ENCODE peak calls at places on chromosome 2, in six cellular contexts. O is SK-N-SH, X is HepG2, U is GM23248, W is psoas muscle, M is Karpas-422. B is an unnamed sample. For H3K4me1 and H3K27me3, the result is how much of the 10 kb centered on the place peaks cover.

GRCh38 chr2:75340560-75340959 is 141.2 kb upstream of the TACR1 start:
- DNase-seq in O (no peak), X (no peak), U (peak), W (no peak), M (no peak), B (no peak)

GRCh38 chr2:74079522-74080341 is 68.0 kb downstream of the BOLA3 start:
- DNase-seq in O (no peak), X (no peak), U (no peak), W (no peak), M (peak), B (no peak)

GRCh38 chr2:171172980-171173542 is 12.4 kb upstream of the TLK1 start:
- DNase-seq in O (no peak), X (no peak), U (peak), W (no peak), M (no peak), B (no peak)

GRCh38 chr2:7773362-7773973 is 856.3 kb downstream of the RNF144A start:
- DNase-seq in O (no peak), X (no peak), U (peak), W (no peak), M (no peak), B (no peak)

GRCh38 chr2:236981710-236982485 is 103.8 kb upstream of the COPS8 start:
- DNase-seq in O (no peak), X (no peak), U (no peak), W (no peak), M (no peak), B (no peak)

GRCh38 chr2:180124273-180124881 is 117.3 kb upstream of the CWC22 start:
- DNase-seq in O (peak), X (peak), U (peak), W (no peak), M (peak), B (no peak)

GRCh38 chr2:71779306-71779855 is 326.0 kb downstream of the DYSF start:
- DNase-seq in O (no peak), X (no peak), U (peak), W (no peak), M (no peak), B (no peak)

GRCh38 chr2:178068823-178069454 is 3.6 kb downstream of the PDE11A start:
- DNase-seq in O (no peak), X (no peak), U (no peak), W (no peak), M (no peak), B (no peak)

GRCh38 chr2:238439093-238439849 is 12.5 kb downstream of the ASB1 start:
- DNase-seq in O (no peak), X (no peak), U (peak), W (no peak), M (no peak), B (no peak)

GRCh38 chr2:175476374-175476773 is 294.9 kb upstream of the ATP5MC3 start:
- DNase-seq in O (no peak), X (peak), U (no peak), W (no peak), M (no peak), B (no peak)

GRCh38 chr2:227410191-227410590 is 22.4 kb upstream of the SCYGR1 start:
- DNase-seq in O (no peak), X (no peak), U (no peak), W (no peak), M (no peak), B (no peak)

GRCh38 chr2:20169796-20170467 is 55.0 kb downstream of the SDC1 start:
- DNase-seq in O (no peak), X (no peak), U (peak), W (no peak), M (no peak), B (no peak)

GRCh38 chr2:173134703-173135102 is 59.1 kb downstream of the MAP3K20 start:
- DNase-seq in O (no peak), X (no peak), U (no peak), W (no peak), M (no peak), B (no peak)

GRCh38 chr2:73078457-73079411 is 7.2 kb upstream of the SFXN5 start:
- DNase-seq in O (no peak), X (no peak), U (no peak), W (no peak), M (no peak), B (no peak)

GRCh38 chr2:86789687-86790133 is 1.0 kb downstream of the CD8A start:
- DNase-seq in O (peak), X (no peak), U (no peak), W (no peak), M (no peak), B (no peak)

GRCh38 chr2:86788881-86789686 is 1.6 kb downstream of the CD8A start:
- DNase-seq in O (peak), X (no peak), U (peak), W (no peak), M (no peak), B (no peak)

GRCh38 chr2:86786001-86786536 is 4.6 kb downstream of the CD8A start:
- DNase-seq in O (no peak), X (no peak), U (no peak), W (no peak), M (no peak), B (no peak)

GRCh38 chr2:86787701-86788100 is 3.0 kb downstream of the CD8A start:
- DNase-seq in O (peak), X (no peak), U (no peak), W (no peak), M (no peak), B (no peak)

GRCh38 chr2:86788172-86788571 is 2.5 kb downstream of the CD8A start:
- DNase-seq in O (no peak), X (no peak), U (no peak), W (no peak), M (no peak), B (no peak)
- H3K4me1 ChIP-seq in O (under half), X (under half), U (under half), W (under half), M (under half), B (under half)

GRCh38 chr2:121977326-121977725 is 221.9 kb downstream of the TSN start:
- DNase-seq in O (no peak), X (no peak), U (peak), W (no peak), M (no peak), B (no peak)

GRCh38 chr2:121969766-121970639 is 214.6 kb downstream of the TSN start:
- DNase-seq in O (no peak), X (no peak), U (no peak), W (no peak), M (no peak), B (no peak)

GRCh38 chr2:121976912-121977311 is 221.5 kb downstream of the TSN start:
- DNase-seq in O (no peak), X (no peak), U (no peak), W (no peak), M (peak), B (no peak)

GRCh38 chr2:121972203-121972602 is 216.8 kb downstream of the TSN start:
- DNase-seq in O (no peak), X (no peak), U (no peak), W (no peak), M (no peak), B (no peak)

GRCh38 chr2:121974919-121975654 is 219.6 kb downstream of the TSN start:
- DNase-seq in O (peak), X (peak), U (peak), W (peak), M (peak), B (peak)
- H3K4me3 ChIP-seq in O (peak), X (no peak), U (peak), W (peak), M (peak), B (peak)

GRCh38 chr2:44950646-44951045 is 9.1 kb downstream of the SIX3 start:
- DNase-seq in O (no peak), X (no peak), U (no peak), W (peak), M (no peak), B (no peak)
- H3K27me3 ChIP-seq in O (under half), X (under half), U (half or more), W (half or more), M (under half), B (under half)

GRCh38 chr2:138602166-138602460 is 100.5 kb downstream of the SPOPL start:
- DNase-seq in O (no peak), X (no peak), U (no peak), W (no peak), M (no peak), B (peak)

GRCh38 chr2:138601438-138602165 is 100.0 kb downstream of the SPOPL start:
- DNase-seq in O (no peak), X (no peak), U (no peak), W (no peak), M (no peak), B (no peak)

GRCh38 chr2:138600732-138601437 is 99.3 kb downstream of the SPOPL start:
- DNase-seq in O (no peak), X (no peak), U (peak), W (no peak), M (no peak), B (no peak)
- H3K4me1 ChIP-seq in O (under half), X (under half), U (under half), W (under half), M (under half), B (under half)

DNA sequence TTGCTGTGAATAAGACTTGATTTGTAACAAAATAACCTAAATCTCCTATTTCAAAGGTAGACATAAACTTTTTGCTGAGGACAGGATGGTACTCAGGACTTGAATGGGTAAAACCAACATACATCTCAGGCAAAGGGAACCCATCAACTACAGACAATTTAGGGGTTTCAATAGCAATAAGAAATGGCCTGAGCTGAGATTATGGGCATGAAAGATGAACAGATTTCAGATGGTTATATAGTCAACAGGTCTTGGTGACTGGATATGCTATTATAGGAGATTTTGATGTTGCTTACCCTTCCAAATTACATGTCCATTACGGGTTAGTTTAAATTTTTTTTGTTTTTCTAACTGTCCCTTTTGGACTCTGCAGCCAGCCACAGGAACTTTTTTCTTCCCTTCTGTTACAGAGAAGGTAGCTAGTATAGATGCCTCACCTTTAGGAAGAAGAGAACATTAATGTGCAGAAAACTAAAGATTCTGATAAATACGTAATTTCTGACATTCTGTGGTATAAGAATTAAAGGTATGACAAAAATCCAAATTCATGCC is 4.6 kb downstream of the RPS27A start:
- DNase-seq in O (no peak), X (no peak), U (no peak), W (no peak), M (peak), B (no peak)
- H3K4me3 ChIP-seq in O (no peak), X (no peak), U (no peak), W (no peak), M (no peak), B (no peak)

DNA sequence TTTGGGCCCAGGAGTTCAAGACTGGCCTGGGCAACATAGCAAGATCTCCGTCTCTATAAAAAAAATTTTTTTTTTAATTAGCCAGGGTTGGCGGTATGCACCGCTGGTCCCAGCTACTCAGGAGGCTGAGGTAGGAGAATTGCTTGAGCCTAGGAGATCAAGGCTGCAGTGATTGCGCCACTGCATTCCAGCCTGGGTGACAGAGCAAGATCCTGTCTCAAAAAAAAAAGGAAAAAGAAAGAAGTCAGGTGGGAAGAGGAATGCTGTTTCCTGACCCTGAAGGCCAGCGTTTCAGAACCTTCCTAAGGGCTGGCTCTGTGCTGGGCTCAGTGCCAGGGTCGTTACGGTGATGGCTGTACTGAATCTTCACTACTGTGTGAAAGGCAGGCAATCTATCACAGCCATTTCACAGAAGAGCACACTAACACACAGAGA is 35.0 kb upstream of the AGAP1 start:
- DNase-seq in O (no peak), X (peak), U (peak), W (no peak), M (no peak), B (no peak)
- H3K27me3 ChIP-seq in O (under half), X (under half), U (under half), W (under half), M (under half), B (under half)

GRCh38 chr2:68237976-68238580 is 14.3 kb downstream of the PPP3R1 start:
- DNase-seq in O (no peak), X (no peak), U (peak), W (no peak), M (no peak), B (no peak)
- H3K4me1 ChIP-seq in O (under half), X (under half), U (half or more), W (half or more), M (half or more), B (under half)

GRCh38 chr2:219512524-219513216 is 1.6 kb upstream of the ASIC4 start:
- DNase-seq in O (peak), X (no peak), U (no peak), W (no peak), M (no peak), B (peak)
- H3K4me3 ChIP-seq in O (no peak), X (no peak), U (no peak), W (no peak), M (no peak), B (peak)

GRCh38 chr2:44886409-44886808 is 55.1 kb upstream of the SIX3 start:
- DNase-seq in O (no peak), X (no peak), U (peak), W (no peak), M (no peak), B (no peak)

GRCh38 chr2:44881856-44882255 is 59.6 kb upstream of the SIX3 start:
- DNase-seq in O (no peak), X (no peak), U (no peak), W (no peak), M (no peak), B (no peak)

GRCh38 chr2:44884231-44884630 is 57.3 kb upstream of the SIX3 start:
- DNase-seq in O (no peak), X (no peak), U (no peak), W (no peak), M (no peak), B (no peak)

GRCh38 chr2:44883356-44883755 is 58.1 kb upstream of the SIX3 start:
- DNase-seq in O (no peak), X (no peak), U (no peak), W (no peak), M (no peak), B (no peak)

GRCh38 chr2:44884677-44885076 is 56.8 kb upstream of the SIX3 start:
- DNase-seq in O (no peak), X (no peak), U (no peak), W (no peak), M (no peak), B (no peak)
- H3K27me3 ChIP-seq in O (half or more), X (under half), U (half or more), W (under half), M (under half), B (under half)

GRCh38 chr2:225041871-225042799 is at the start of gene DOCK10:
- DNase-seq in O (peak), X (no peak), U (peak), W (peak), M (no peak), B (peak)

GRCh38 chr2:225042800-225043167 is 516 bp upstream of the DOCK10 start:
- DNase-seq in O (no peak), X (no peak), U (no peak), W (no peak), M (no peak), B (no peak)

GRCh38 chr2:225041210-225041870 is 928 bp downstream of the DOCK10 start:
- DNase-seq in O (peak), X (no peak), U (peak), W (no peak), M (no peak), B (no peak)

GRCh38 chr2:225038076-225038571 is 4.1 kb downstream of the DOCK10 start:
- DNase-seq in O (no peak), X (no peak), U (no peak), W (no peak), M (peak), B (no peak)

GRCh38 chr2:225040862-225041209 is 1.4 kb downstream of the DOCK10 start:
- DNase-seq in O (peak), X (no peak), U (peak), W (no peak), M (peak), B (no peak)
- H3K4me1 ChIP-seq in O (under half), X (under half), U (under half), W (under half), M (under half), B (under half)

B was measured in BE2C.